ENCODE peak calls at places on chromosomes 6 and 20, in seven cellular contexts. E is esophagus squamous epithelium, Y is Peyer's patch, J is BE2C, C is GM23248, Z is IMR-90, T is PC-3. S is an unnamed sample.

GRCh38 chr6:170036916-170037315 is 254.0 kb downstream of the DLL1 start:
- DNase-seq in Z (no peak), E (no peak), T (no peak), Y (no peak), C (no peak), J (no peak), S (no peak)

GRCh38 chr6:112606726-112607125 is 259.6 kb downstream of the RFPL4B start:
- DNase-seq in T (no peak), C (no peak), J (no peak), Z (no peak), Y (no peak), E (no peak), S (no peak)

GRCh38 chr6:36925809-36926208 is 28.7 kb upstream of the PI16 start:
- DNase-seq in T (no peak), Y (no peak), J (no peak), C (no peak), Z (no peak), E (no peak), S (no peak)

GRCh38 chr6:143271024-143271423 is 179.5 kb downstream of the ADAT2 start:
- DNase-seq in T (peak; percentile 78), Y (no peak), E (no peak), Z (peak; percentile 82), C (peak; percentile 92), J (no peak), S (peak; percentile 35)

GRCh38 chr20:57394087-57395082 is 3.2 kb downstream of the RBM38 start:
- DNase-seq in C (no peak), E (no peak), T (no peak), Z (no peak), J (no peak), Y (no peak), S (peak; percentile 60)

GRCh38 chr6:106117579-106117978 is 31.4 kb downstream of the PRDM1 start:
- DNase-seq in E (no peak), T (no peak), Z (no peak), Y (peak; percentile 73), C (no peak), J (no peak), S (no peak)

GRCh38 chr20:62949153-62949821 is 3.2 kb upstream of the SLC17A9 start:
- DNase-seq in E (no peak), Y (no peak), T (no peak), C (no peak), Z (no peak), J (no peak), S (no peak)

GRCh38 chr6:11585426-11586016 is 48.0 kb downstream of the TMEM170B start:
- DNase-seq in T (peak; percentile 80), Z (peak; percentile 79), Y (no peak), E (no peak), C (peak; percentile 67), J (no peak), S (no peak)

GRCh38 chr20:57990396-57990987 is 238.0 kb downstream of the ANKRD60 start:
- DNase-seq in T (peak; percentile 41), Y (no peak), C (peak; percentile 95), J (no peak), Z (no peak), E (no peak), S (no peak)

GRCh38 chr6:118864330-118865166 is 29.4 kb upstream of the ASF1A start:
- DNase-seq in J (no peak), C (no peak), Y (no peak), T (no peak), Z (no peak), E (no peak), S (no peak)

GRCh38 chr6:112906737-112907136 is 559.6 kb downstream of the RFPL4B start:
- DNase-seq in E (no peak), Z (peak; percentile 89), T (no peak), J (no peak), Y (no peak), C (peak; percentile 54), S (peak; percentile 45)

GRCh38 chr6:35497571-35498406 is 910 bp upstream of the TEAD3 start:
- DNase-seq in Z (peak; percentile 75), E (no peak), T (no peak), Y (peak; percentile 33), J (no peak), C (peak; percentile 78), S (peak; percentile 81)

GRCh38 chr6:8552023-8552422 is 116.7 kb upstream of the SLC35B3 start:
- DNase-seq in J (no peak), C (no peak), Y (no peak), E (no peak), T (no peak), Z (no peak), S (no peak)

GRCh38 chr20:14992961-14993360 is 655.5 kb upstream of the FLRT3 start:
- DNase-seq in Z (no peak), T (peak; percentile 25), J (peak; percentile 24), E (no peak), Y (no peak), C (peak; percentile 38), S (no peak)

GRCh38 chr6:168384045-168385038 is 56.6 kb upstream of the SMOC2 start:
- DNase-seq in E (no peak), Y (no peak), T (no peak), C (peak; percentile 38), J (no peak), Z (no peak), S (no peak)

GRCh38 chr6:161890959-161891358 is 617.1 kb upstream of the AGPAT4 start:
- DNase-seq in T (no peak), Y (no peak), Z (no peak), E (no peak), J (no peak), C (no peak), S (no peak)

GRCh38 chr6:158072083-158072721 is 90.5 kb downstream of the SYNJ2 start:
- DNase-seq in Y (peak; percentile 50), T (peak; percentile 61), Z (peak; percentile 76), J (peak; percentile 79), E (no peak), C (peak; percentile 82), S (peak; percentile 68)

GRCh38 chr6:16238057-16238657 is at the start of gene GMPR:
- DNase-seq in C (peak; percentile 79), Y (peak; percentile 55), Z (peak; percentile 39), J (peak; percentile 75), T (peak; percentile 59), E (no peak), S (peak; percentile 83)

GRCh38 chr6:123074616-123075015 is 78.6 kb downstream of the CLVS2 start:
- DNase-seq in C (no peak), E (no peak), Z (no peak), T (no peak), Y (no peak), J (no peak), S (no peak)

GRCh38 chr6:133608620-133609019 is 280.3 kb upstream of the TCF21 start:
- DNase-seq in C (no peak), E (no peak), Z (peak; percentile 83), T (no peak), J (no peak), Y (no peak), S (no peak)

GRCh38 chr6:5133943-5134342 is 48.8 kb downstream of the PPP1R3G start:
- DNase-seq in J (no peak), Y (no peak), T (no peak), C (no peak), Z (no peak), E (no peak), S (no peak)

GRCh38 chr20:23637282-23638221 is at the start of gene CST3:
- DNase-seq in T (peak; percentile 84), Y (peak; percentile 41), J (peak; percentile 95), Z (peak; percentile 81), C (peak; percentile 93), E (no peak), S (peak; percentile 95)

DNA sequence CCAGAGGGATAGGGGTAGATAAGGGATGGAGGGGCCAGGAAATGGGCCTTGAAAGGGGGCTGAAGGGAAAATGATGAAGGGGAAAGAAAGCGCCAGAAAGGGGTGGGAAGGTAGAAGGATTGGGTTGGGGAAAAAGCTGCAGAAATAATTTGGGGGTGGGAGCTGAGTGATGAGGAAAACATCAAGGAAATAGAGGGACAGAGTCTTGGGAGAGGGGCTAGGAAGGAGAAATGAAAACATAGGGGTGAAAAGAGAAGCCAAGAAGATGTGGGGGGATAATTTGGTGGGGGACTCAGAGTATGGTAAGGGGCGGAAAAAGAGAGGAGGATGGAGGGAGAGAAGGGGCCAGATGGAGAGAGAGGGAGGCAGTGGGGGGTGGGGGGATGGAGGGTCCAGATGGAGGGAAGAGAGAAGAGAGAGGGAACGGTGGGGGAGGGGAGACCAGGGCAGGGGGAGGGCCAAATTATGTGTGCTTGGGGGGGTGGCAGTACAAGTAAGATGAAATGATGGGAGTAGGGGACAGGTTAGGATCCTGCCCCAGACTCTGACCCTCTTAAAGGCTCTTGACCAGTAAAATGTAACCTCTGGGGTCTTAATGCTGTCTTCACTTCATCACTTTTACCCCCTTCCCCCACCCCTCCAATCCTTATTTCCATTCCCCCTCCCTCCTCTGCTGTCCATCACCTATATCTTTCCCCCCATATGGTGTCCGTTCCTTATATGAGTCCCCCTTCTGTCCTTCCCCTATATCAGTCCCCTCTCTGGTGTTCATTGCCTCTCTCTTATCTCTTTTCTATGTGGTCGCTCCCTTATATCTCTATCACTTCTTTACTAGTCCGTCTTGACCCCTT is 853 bp downstream of the SYNGAP1 start:
- DNase-seq in Z (no peak), Y (no peak), J (no peak), C (no peak), E (no peak), T (no peak), S (no peak)
- H3K4me3 ChIP-seq in Z (peak overlapping the region; percentile 65), Y (no peak overlapping the region), J (peak overlapping the region; percentile 54), C (peak overlapping the region; percentile 81), E (peak overlapping the region; percentile 62), T (no peak overlapping the region), S (peak overlapping the region; percentile 36)

GRCh38 chr20:13113731-13114130 is 105.0 kb downstream of the SPTLC3 start:
- DNase-seq in E (no peak), J (no peak), Y (no peak), Z (no peak), C (peak; percentile 6), T (no peak), S (no peak)

GRCh38 chr20:13117200-13117599 is 103.9 kb upstream of the ISM1 start:
- DNase-seq in E (no peak), C (no peak), T (no peak), J (no peak), Y (no peak), Z (no peak), S (no peak)

GRCh38 chr20:13118676-13119075 is 102.4 kb upstream of the ISM1 start:
- DNase-seq in T (no peak), Z (no peak), E (no peak), Y (no peak), J (no peak), C (no peak), S (no peak)

GRCh38 chr20:13121840-13122515 is 99.1 kb upstream of the ISM1 start:
- DNase-seq in E (no peak), Z (no peak), Y (no peak), C (no peak), T (no peak), J (no peak), S (no peak)

GRCh38 chr20:13119583-13119982 is 101.5 kb upstream of the ISM1 start:
- DNase-seq in J (peak; percentile 42), E (no peak), T (peak; percentile 87), C (peak; percentile 66), Y (no peak), Z (peak; percentile 57), S (peak; percentile 17)
- H3K4me1 ChIP-seq in J (no peaks in the 10 kb centered on the region), E (no peaks in the 10 kb centered on the region), T (no peaks in the 10 kb centered on the region), C (no peaks in the 10 kb centered on the region), Y (no peaks in the 10 kb centered on the region), Z (no peaks in the 10 kb centered on the region), S (no peaks in the 10 kb centered on the region)

GRCh38 chr6:27451660-27452390 is 21.1 kb downstream of the ZNF184 start:
- DNase-seq in Z (no peak), Y (no peak), J (no peak), C (no peak), E (no peak), T (no peak), S (no peak)
- H3K9me3 ChIP-seq in Z (peaks cover 60% of the 10 kb centered on the region), Y (peaks cover 87% of the 10 kb centered on the region), J (no peaks in the 10 kb centered on the region), C (peaks cover 10% of the 10 kb centered on the region), E (peaks cover 81% of the 10 kb centered on the region), T (peaks cover 89% of the 10 kb centered on the region), S (peaks cover 95% of the 10 kb centered on the region)

GRCh38 chr20:19887566-19888268 is 129.4 kb upstream of the NAA20 start:
- DNase-seq in Y (no peak), C (no peak), E (no peak), Z (no peak), T (no peak), J (no peak), S (no peak)
- H3K4me3 ChIP-seq in Y (no peak overlapping the region), C (no peak overlapping the region), E (peak overlapping the region; percentile 58), Z (peak overlapping the region; percentile 57), T (peak overlapping the region; percentile 60), J (no peak overlapping the region), S (peak overlapping the region; percentile 56)

S was measured in heart left ventricle.